ENCODE peak calls at places on chromosomes 7 and 10, in ten cellular contexts. One of them, this sample, is unnamed.

GRCh38 chr7:155069992-155070827 is at the start of gene HTR5A:
- DNase-seq in Peyer's patch: peak; percentile 74
- DNase-seq in esophagus muscularis mucosa: no peak
- DNase-seq in endothelial cell of umbilical vein: peak; percentile 85
- DNase-seq in spleen: peak; percentile 87
- DNase-seq in esophagus squamous epithelium: peak; percentile 15
- DNase-seq in transverse colon: peak; percentile 70
- DNase-seq in ovary: peak; percentile 65
- DNase-seq in IMR-90: peak; percentile 80
- DNase-seq in right lobe of liver: peak; percentile 82
- DNase-seq in this sample: peak; percentile 85

GRCh38 chr7:133703547-133703946 is 423.6 kb upstream of the LRGUK start:
- DNase-seq in endothelial cell of umbilical vein: no peak
- DNase-seq in spleen: no peak
- DNase-seq in IMR-90: peak; percentile 98
- DNase-seq in right lobe of liver: no peak
- DNase-seq in ovary: no peak
- DNase-seq in Peyer's patch: no peak
- DNase-seq in esophagus squamous epithelium: no peak
- DNase-seq in transverse colon: no peak
- DNase-seq in esophagus muscularis mucosa: no peak
- DNase-seq in this sample: no peak

GRCh38 chr7:84916161-84916560 is 270.7 kb downstream of the SEMA3D start:
- DNase-seq in esophagus squamous epithelium: no peak
- DNase-seq in right lobe of liver: no peak
- DNase-seq in spleen: no peak
- DNase-seq in esophagus muscularis mucosa: no peak
- DNase-seq in ovary: no peak
- DNase-seq in Peyer's patch: no peak
- DNase-seq in transverse colon: no peak
- DNase-seq in IMR-90: no peak
- DNase-seq in endothelial cell of umbilical vein: no peak
- DNase-seq in this sample: no peak

GRCh38 chr10:30207485-30208052 is 141.5 kb downstream of the MTPAP start:
- DNase-seq in esophagus squamous epithelium: no peak
- DNase-seq in endothelial cell of umbilical vein: peak; percentile 47
- DNase-seq in transverse colon: no peak
- DNase-seq in Peyer's patch: no peak
- DNase-seq in ovary: no peak
- DNase-seq in spleen: no peak
- DNase-seq in esophagus muscularis mucosa: no peak
- DNase-seq in IMR-90: peak; percentile 19
- DNase-seq in right lobe of liver: no peak
- DNase-seq in this sample: no peak

GRCh38 chr10:123157210-123157609 is 3.0 kb downstream of the BUB3 start:
- DNase-seq in right lobe of liver: no peak
- DNase-seq in IMR-90: peak; percentile 82
- DNase-seq in transverse colon: no peak
- DNase-seq in Peyer's patch: no peak
- DNase-seq in esophagus squamous epithelium: no peak
- DNase-seq in spleen: no peak
- DNase-seq in endothelial cell of umbilical vein: peak; percentile 21
- DNase-seq in esophagus muscularis mucosa: no peak
- DNase-seq in ovary: no peak
- DNase-seq in this sample: peak; percentile 39

GRCh38 chr7:67518580-67518979 is 521.9 kb downstream of the TYW1 start:
- DNase-seq in spleen: no peak
- DNase-seq in IMR-90: no peak
- DNase-seq in endothelial cell of umbilical vein: no peak
- DNase-seq in esophagus squamous epithelium: no peak
- DNase-seq in right lobe of liver: no peak
- DNase-seq in ovary: no peak
- DNase-seq in transverse colon: no peak
- DNase-seq in Peyer's patch: no peak
- DNase-seq in esophagus muscularis mucosa: no peak
- DNase-seq in this sample: no peak

GRCh38 chr7:153413540-153414287 is 638.5 kb upstream of the DPP6 start:
- DNase-seq in spleen: no peak
- DNase-seq in IMR-90: no peak
- DNase-seq in transverse colon: no peak
- DNase-seq in endothelial cell of umbilical vein: no peak
- DNase-seq in ovary: no peak
- DNase-seq in Peyer's patch: no peak
- DNase-seq in esophagus muscularis mucosa: no peak
- DNase-seq in esophagus squamous epithelium: no peak
- DNase-seq in right lobe of liver: no peak
- DNase-seq in this sample: no peak

GRCh38 chr10:44479306-44479705 is 94.4 kb upstream of the CXCL12 start:
- DNase-seq in ovary: no peak
- DNase-seq in esophagus squamous epithelium: no peak
- DNase-seq in IMR-90: no peak
- DNase-seq in Peyer's patch: no peak
- DNase-seq in spleen: no peak
- DNase-seq in transverse colon: no peak
- DNase-seq in right lobe of liver: no peak
- DNase-seq in esophagus muscularis mucosa: no peak
- DNase-seq in endothelial cell of umbilical vein: no peak
- DNase-seq in this sample: no peak

GRCh38 chr10:43573250-43574034 is 974 bp downstream of the ZNF239 start:
- DNase-seq in ovary: no peak
- DNase-seq in transverse colon: no peak
- DNase-seq in spleen: no peak
- DNase-seq in esophagus squamous epithelium: no peak
- DNase-seq in esophagus muscularis mucosa: no peak
- DNase-seq in Peyer's patch: no peak
- DNase-seq in IMR-90: peak; percentile 31
- DNase-seq in right lobe of liver: no peak
- DNase-seq in endothelial cell of umbilical vein: no peak
- DNase-seq in this sample: no peak

DNA sequence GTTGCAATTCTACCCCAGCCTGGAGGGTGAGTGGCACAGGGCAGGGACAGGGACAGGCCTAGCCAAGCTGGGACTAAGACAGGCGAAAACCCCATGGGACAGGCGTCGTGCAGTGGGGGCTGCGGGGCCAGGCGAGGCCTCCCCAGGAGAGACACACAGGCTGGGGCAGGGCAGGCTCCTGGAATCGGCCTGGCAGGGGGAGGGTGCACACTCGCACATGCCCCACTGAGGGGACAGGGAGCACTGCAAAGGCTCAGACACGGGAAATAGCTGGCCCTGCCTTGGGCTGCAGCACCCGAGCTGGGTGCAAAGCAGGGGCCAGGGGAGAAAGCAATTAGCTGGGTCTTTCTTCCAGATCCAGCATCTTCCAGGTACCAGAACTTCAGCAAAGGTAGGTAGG is 10.4 kb downstream of the LAT2 start:
- DNase-seq in esophagus muscularis mucosa: no peak
- DNase-seq in endothelial cell of umbilical vein: no peak
- DNase-seq in spleen: no peak
- DNase-seq in transverse colon: no peak
- DNase-seq in right lobe of liver: peak; percentile 70
- DNase-seq in Peyer's patch: no peak
- DNase-seq in IMR-90: no peak
- DNase-seq in esophagus squamous epithelium: no peak
- DNase-seq in ovary: no peak
- DNase-seq in this sample: no peak
- TF ChIP-seq POLR2A in esophagus muscularis mucosa: no peak
- TF ChIP-seq POLR2A in endothelial cell of umbilical vein: no peak
- TF ChIP-seq POLR2A in spleen: no peak
- TF ChIP-seq POLR2A in transverse colon: no peak
- TF ChIP-seq POLR2A in right lobe of liver: no peak
- TF ChIP-seq POLR2A in Peyer's patch: no peak
- TF ChIP-seq POLR2A in IMR-90: no peak
- TF ChIP-seq POLR2A in esophagus squamous epithelium: no peak
- TF ChIP-seq POLR2A in ovary: no peak
- TF ChIP-seq POLR2A in this sample: no peak

DNA sequence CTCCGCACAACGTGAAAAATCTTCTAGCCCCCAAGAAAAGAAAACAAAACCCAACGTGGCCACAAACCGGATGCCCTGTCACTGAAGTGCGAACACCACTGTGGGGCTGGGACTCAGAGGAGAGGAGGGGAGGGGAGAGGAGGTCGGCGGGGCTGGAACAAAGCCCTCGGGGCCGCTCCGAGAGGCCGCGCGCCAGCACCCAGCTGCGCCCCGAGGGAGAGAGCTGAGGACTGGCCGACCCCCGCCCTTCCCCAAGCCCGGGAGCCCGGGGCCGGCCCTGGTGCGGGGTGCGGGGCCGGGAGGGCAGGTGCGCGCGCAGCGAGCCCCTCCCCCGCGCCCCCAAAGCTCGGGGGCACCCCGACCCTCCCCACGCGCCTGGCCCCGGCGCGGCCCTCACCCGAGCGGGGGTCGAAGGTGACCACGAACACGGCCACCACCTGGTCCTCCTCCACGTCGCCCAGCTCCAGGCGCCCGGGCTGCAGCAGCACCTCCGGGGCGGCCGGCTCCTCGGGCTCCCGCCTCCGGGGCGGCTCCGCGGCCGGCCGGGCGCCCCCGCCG is 398 bp downstream of the DENND11 start:
- DNase-seq in endothelial cell of umbilical vein: peak; percentile 43
- DNase-seq in esophagus squamous epithelium: no peak
- DNase-seq in spleen: peak; percentile 93
- DNase-seq in transverse colon: peak; percentile 59
- DNase-seq in Peyer's patch: peak; percentile 83
- DNase-seq in ovary: peak; percentile 57
- DNase-seq in right lobe of liver: peak; percentile 55
- DNase-seq in IMR-90: no peak
- DNase-seq in esophagus muscularis mucosa: no peak
- DNase-seq in this sample: peak; percentile 41
- TF ChIP-seq POLR2A in endothelial cell of umbilical vein: no peak
- TF ChIP-seq POLR2A in esophagus squamous epithelium: no peak
- TF ChIP-seq POLR2A in spleen: no peak
- TF ChIP-seq POLR2A in transverse colon: peak; percentile 42
- TF ChIP-seq POLR2A in Peyer's patch: no peak
- TF ChIP-seq POLR2A in ovary: no peak
- TF ChIP-seq POLR2A in right lobe of liver: no peak
- TF ChIP-seq POLR2A in IMR-90: no peak
- TF ChIP-seq POLR2A in esophagus muscularis mucosa: no peak
- TF ChIP-seq POLR2A in this sample: no peak

GRCh38 chr10:16735626-16736025 is 81.6 kb downstream of the RSU1 start:
- DNase-seq in esophagus squamous epithelium: no peak
- DNase-seq in transverse colon: no peak
- DNase-seq in ovary: no peak
- DNase-seq in endothelial cell of umbilical vein: no peak
- DNase-seq in esophagus muscularis mucosa: no peak
- DNase-seq in Peyer's patch: no peak
- DNase-seq in right lobe of liver: no peak
- DNase-seq in spleen: no peak
- DNase-seq in IMR-90: no peak
- DNase-seq in this sample: no peak

GRCh38 chr10:16742165-16742960 is 74.9 kb downstream of the RSU1 start:
- DNase-seq in endothelial cell of umbilical vein: peak; percentile 88
- DNase-seq in transverse colon: no peak
- DNase-seq in right lobe of liver: no peak
- DNase-seq in Peyer's patch: no peak
- DNase-seq in ovary: no peak
- DNase-seq in IMR-90: no peak
- DNase-seq in spleen: no peak
- DNase-seq in esophagus squamous epithelium: no peak
- DNase-seq in esophagus muscularis mucosa: no peak
- DNase-seq in this sample: no peak

GRCh38 chr10:16732376-16732775 is 84.8 kb downstream of the RSU1 start:
- DNase-seq in right lobe of liver: no peak
- DNase-seq in Peyer's patch: no peak
- DNase-seq in endothelial cell of umbilical vein: no peak
- DNase-seq in spleen: no peak
- DNase-seq in esophagus squamous epithelium: no peak
- DNase-seq in transverse colon: no peak
- DNase-seq in IMR-90: peak; percentile 27
- DNase-seq in esophagus muscularis mucosa: no peak
- DNase-seq in ovary: no peak
- DNase-seq in this sample: no peak

GRCh38 chr10:16741540-16741939 is 75.7 kb downstream of the RSU1 start:
- DNase-seq in endothelial cell of umbilical vein: no peak
- DNase-seq in Peyer's patch: no peak
- DNase-seq in right lobe of liver: no peak
- DNase-seq in spleen: no peak
- DNase-seq in IMR-90: no peak
- DNase-seq in esophagus muscularis mucosa: no peak
- DNase-seq in transverse colon: no peak
- DNase-seq in esophagus squamous epithelium: no peak
- DNase-seq in ovary: no peak
- DNase-seq in this sample: no peak

DNA sequence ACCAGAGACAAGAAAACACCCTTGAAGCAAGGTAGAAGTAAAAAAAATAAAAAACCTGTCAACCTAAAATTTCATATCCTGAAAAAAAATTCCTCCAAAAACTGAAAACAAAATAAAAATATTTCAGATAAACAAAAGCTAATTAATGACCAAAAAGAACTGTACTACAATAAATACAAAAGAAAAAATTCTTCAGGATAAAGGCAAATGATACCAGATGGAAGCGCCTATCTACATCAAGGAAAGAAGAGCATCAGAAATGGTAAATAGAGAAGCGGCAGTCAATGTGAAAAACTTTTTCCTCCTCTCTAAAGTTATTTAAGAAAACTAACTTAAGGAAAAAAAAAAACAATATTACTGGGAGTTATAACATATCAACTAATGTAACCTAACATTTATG is 79.8 kb downstream of the RSU1 start:
- DNase-seq in transverse colon: no peak
- DNase-seq in endothelial cell of umbilical vein: no peak
- DNase-seq in right lobe of liver: no peak
- DNase-seq in esophagus muscularis mucosa: no peak
- DNase-seq in ovary: no peak
- DNase-seq in IMR-90: no peak
- DNase-seq in Peyer's patch: no peak
- DNase-seq in spleen: no peak
- DNase-seq in esophagus squamous epithelium: no peak
- DNase-seq in this sample: no peak
- TF ChIP-seq POLR2A in transverse colon: no peak
- TF ChIP-seq POLR2A in endothelial cell of umbilical vein: no peak
- TF ChIP-seq POLR2A in right lobe of liver: no peak
- TF ChIP-seq POLR2A in esophagus muscularis mucosa: no peak
- TF ChIP-seq POLR2A in ovary: no peak
- TF ChIP-seq POLR2A in IMR-90: no peak
- TF ChIP-seq POLR2A in Peyer's patch: no peak
- TF ChIP-seq POLR2A in spleen: no peak
- TF ChIP-seq POLR2A in esophagus squamous epithelium: no peak
- TF ChIP-seq POLR2A in this sample: no peak

DNA sequence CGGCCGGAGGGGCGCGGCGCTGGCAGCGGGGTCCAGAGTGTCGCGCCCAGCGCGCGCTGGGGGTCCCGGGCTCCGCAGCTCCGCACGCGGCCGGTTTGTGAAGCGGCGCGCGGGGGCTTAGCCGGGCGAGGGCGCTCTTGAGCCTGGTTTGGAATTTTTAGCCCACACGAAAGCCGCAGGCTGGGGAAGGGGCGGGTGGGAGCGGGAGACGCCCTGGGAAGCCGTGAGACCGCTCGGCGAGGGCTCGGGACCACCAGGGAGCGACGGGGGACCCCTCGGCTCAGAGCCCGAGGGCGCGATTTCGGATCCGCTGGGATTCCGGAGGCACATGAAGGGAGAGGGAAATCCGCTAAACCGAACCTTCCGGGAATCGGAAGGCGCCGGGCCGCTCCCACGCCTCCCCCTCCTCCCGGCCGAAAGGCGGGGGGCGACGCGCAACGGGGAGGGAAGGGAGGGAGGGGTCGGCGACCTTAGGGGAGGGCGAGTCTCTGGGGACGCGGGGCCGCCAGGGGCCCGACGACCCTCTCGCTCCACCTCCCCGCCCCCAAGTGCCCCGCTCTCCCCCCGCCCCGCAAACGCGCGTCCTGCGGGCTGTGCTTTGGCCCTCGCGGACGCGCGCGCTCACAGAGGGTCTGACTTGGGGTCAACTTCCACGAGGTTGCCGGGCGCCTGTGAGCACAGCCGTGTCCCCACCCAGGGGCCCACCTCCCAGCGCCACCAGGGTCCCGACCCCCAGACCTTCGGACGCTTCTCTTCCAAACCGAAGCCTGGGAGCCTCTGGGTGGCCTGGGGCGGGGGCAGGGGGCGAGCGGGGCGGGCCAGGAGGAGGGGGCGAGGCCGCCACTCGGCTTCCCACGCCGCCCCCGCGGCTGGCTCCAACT is 5.1 kb upstream of the ELFN1 start:
- DNase-seq in esophagus squamous epithelium: no peak
- DNase-seq in ovary: peak; percentile 82
- DNase-seq in Peyer's patch: peak; percentile 67
- DNase-seq in endothelial cell of umbilical vein: peak; percentile 66
- DNase-seq in spleen: peak; percentile 77
- DNase-seq in IMR-90: peak; percentile 41
- DNase-seq in right lobe of liver: peak; percentile 73
- DNase-seq in esophagus muscularis mucosa: no peak
- DNase-seq in transverse colon: peak; percentile 39
- DNase-seq in this sample: peak; percentile 67
- TF ChIP-seq POLR2A in esophagus squamous epithelium: no peak
- TF ChIP-seq POLR2A in ovary: no peak
- TF ChIP-seq POLR2A in Peyer's patch: no peak
- TF ChIP-seq POLR2A in endothelial cell of umbilical vein: no peak
- TF ChIP-seq POLR2A in spleen: no peak
- TF ChIP-seq POLR2A in IMR-90: no peak
- TF ChIP-seq POLR2A in right lobe of liver: no peak
- TF ChIP-seq POLR2A in esophagus muscularis mucosa: no peak
- TF ChIP-seq POLR2A in transverse colon: no peak
- TF ChIP-seq POLR2A in this sample: no peak